ENCODE peak calls at places on chromosomes 2 and 18, in six cellular contexts. N is HT-29; B is activated CD4-positive, alpha-beta T cell treated with anti-CD3 and anti-CD28 coated beads, Interleukin-2, amount 50 U/mL, for 48 hours; Q is ecto neural progenitor cell; A is psoas muscle; I is HTR-8/SVneo. L is an unnamed sample.

GRCh38 chr2:196113061-196113974 is 44.7 kb upstream of the DNAH7 start:
- DNase-seq in I (no peak), B (no peak), Q (no peak), N (peak; percentile 41), A (no peak), L (no peak)

GRCh38 chr2:190809139-190809764 is 71.4 kb upstream of the GLS start:
- DNase-seq in B (no peak), N (peak; percentile 59), Q (no peak), A (no peak), I (no peak), L (no peak)

GRCh38 chr2:67346718-67347407 is 50.3 kb upstream of the ETAA1 start:
- DNase-seq in B (no peak), I (no peak), N (no peak), A (no peak), Q (no peak), L (peak; percentile 45)

GRCh38 chr2:25895046-25895445 is 16.8 kb upstream of the ASXL2 start:
- DNase-seq in A (no peak), N (no peak), B (no peak), Q (no peak), I (no peak), L (no peak)

GRCh38 chr2:18971069-18971378 is 381.7 kb upstream of the NT5C1B start:
- DNase-seq in N (no peak), B (no peak), I (no peak), Q (no peak), A (no peak), L (no peak)

GRCh38 chr2:58460670-58461069 is 219.5 kb upstream of the FANCL start:
- DNase-seq in I (no peak), A (no peak), Q (no peak), N (no peak), B (no peak), L (no peak)

GRCh38 chr2:236980961-236981360 is 104.7 kb upstream of the COPS8 start:
- DNase-seq in I (no peak), Q (no peak), N (no peak), A (no peak), B (no peak), L (no peak)

GRCh38 chr18:60585670-60586069 is 213.1 kb upstream of the MC4R start:
- DNase-seq in N (no peak), A (no peak), B (no peak), Q (no peak), I (no peak), L (no peak)

GRCh38 chr2:102736174-102736606 is 25.6 kb upstream of the TMEM182 start:
- DNase-seq in I (peak; percentile 24), N (peak; percentile 70), A (no peak), B (no peak), Q (peak; percentile 61), L (peak; percentile 48)

GRCh38 chr18:33708876-33709275 is 130.9 kb downstream of the ASXL3 start:
- DNase-seq in A (no peak), B (no peak), Q (no peak), I (no peak), N (no peak), L (no peak)

GRCh38 chr2:100281521-100282438 is 40.5 kb downstream of the LONRF2 start:
- DNase-seq in I (no peak), A (no peak), B (no peak), Q (no peak), N (no peak), L (no peak)

GRCh38 chr2:110115291-110116032 is at the start of gene MALL:
- DNase-seq in I (no peak), A (no peak), B (no peak), N (peak; percentile 79), Q (peak; percentile 64), L (peak; percentile 83)

GRCh38 chr18:7512326-7512725 is 54.8 kb upstream of the PTPRM start:
- DNase-seq in A (no peak), N (no peak), B (no peak), I (no peak), Q (no peak), L (no peak)

GRCh38 chr18:9835112-9835755 is 50.5 kb upstream of the TXNDC2 start:
- DNase-seq in B (no peak), N (no peak), A (no peak), Q (no peak), I (no peak), L (peak; percentile 85)

GRCh38 chr2:205585451-205586045 is 96.8 kb upstream of the NRP2 start:
- DNase-seq in Q (no peak), B (no peak), I (no peak), A (no peak), N (no peak), L (no peak)

GRCh38 chr2:65033178-65033577 is 23.0 kb upstream of the CEP68 start:
- DNase-seq in Q (no peak), I (no peak), B (no peak), A (no peak), N (no peak), L (no peak)

GRCh38 chr2:164288235-164288634 is 333.0 kb downstream of the GRB14 start:
- DNase-seq in A (no peak), Q (no peak), B (no peak), N (no peak), I (no peak), L (no peak)

GRCh38 chr18:323253-323622 is 55.4 kb upstream of the THOC1 start:
- DNase-seq in A (no peak), I (no peak), B (no peak), Q (no peak), N (no peak), L (no peak)

GRCh38 chr2:237264480-237265219 is 149.3 kb downstream of the COL6A3 start:
- DNase-seq in A (no peak), B (no peak), N (no peak), Q (no peak), I (no peak), L (no peak)

GRCh38 chr2:160252278-160252887 is 52.3 kb upstream of the ITGB6 start:
- DNase-seq in N (peak; percentile 71), B (no peak), I (no peak), A (no peak), Q (no peak), L (no peak)

GRCh38 chr2:205706769-205707375 is 24.6 kb downstream of the NRP2 start:
- DNase-seq in B (peak; percentile 50), I (no peak), Q (no peak), N (peak; percentile 14), A (peak; percentile 78), L (no peak)

GRCh38 chr2:73050011-73050617 is 21.4 kb downstream of the SFXN5 start:
- DNase-seq in Q (peak; percentile 73), B (no peak), I (no peak), A (no peak), N (no peak), L (no peak)

GRCh38 chr2:86323273-86323672 is 14.2 kb downstream of the REEP1 start:
- DNase-seq in A (no peak), Q (peak; percentile 23), B (no peak), N (no peak), I (no peak), L (no peak)

GRCh38 chr2:129894616-129895015 is 84.8 kb upstream of the RAB6C start:
- DNase-seq in Q (no peak), N (no peak), A (no peak), B (no peak), I (no peak), L (no peak)

GRCh38 chr2:109089602-109090300 is 39.3 kb upstream of the SH3RF3 start:
- DNase-seq in I (no peak), A (no peak), Q (no peak), B (no peak), N (no peak), L (no peak)

GRCh38 chr2:43637030-43637803 is at the start of gene PLEKHH2:
- DNase-seq in B (peak; percentile 95), I (peak; percentile 97), A (peak; percentile 92), Q (peak; percentile 96), N (peak; percentile 90), L (peak; percentile 70)

GRCh38 chr2:65932571-65932970 is 500.2 kb upstream of the SPRED2 start:
- DNase-seq in A (no peak), Q (no peak), N (no peak), B (no peak), I (no peak), L (no peak)